ENCODE peak calls at places on chromosomes 1 and 21, in nine cellular contexts. O is uterus, P is HCT116, F is heart left ventricle, K is IMR-90, U is right lobe of liver, W is transverse colon, L is lower leg skin, Z is Peyer's patch. I is an unnamed sample.
A peak's percentile ranks its signal among the peaks of the same experiment; 100 is the strongest.

GRCh38 chr1:242523968-242524570 is 428 bp downstream of the PLD5 start:
- DNase-seq in L (no peak), Z (no peak), U (no peak), K (no peak), W (no peak), P (no peak), O (peak; percentile 19), F (peak; percentile 11), I (peak; percentile 25)

GRCh38 chr1:162028726-162029125 is 5.1 kb upstream of the OLFML2B start:
- DNase-seq in W (no peak), F (no peak), O (no peak), K (no peak), P (no peak), L (no peak), U (no peak), Z (no peak), I (peak; percentile 35)

GRCh38 chr1:220906561-220907334 is 27.5 kb downstream of the HLX start:
- DNase-seq in U (no peak), K (peak; percentile 21), O (no peak), L (no peak), Z (no peak), F (no peak), P (no peak), W (no peak), I (no peak)

GRCh38 chr1:208242829-208243521 is 1.2 kb downstream of the PLXNA2 start:
- DNase-seq in O (no peak), K (no peak), U (peak; percentile 55), W (peak; percentile 45), F (no peak), P (no peak), L (no peak), Z (peak; percentile 51), I (peak; percentile 32)

GRCh38 chr1:76826072-76826827 is 41.0 kb upstream of the ST6GALNAC5 start:
- DNase-seq in F (no peak), L (no peak), Z (no peak), O (no peak), K (peak; percentile 7), W (no peak), P (no peak), U (no peak), I (peak; percentile 28)

GRCh38 chr1:29674625-29675326 is 438.5 kb downstream of the PTPRU start:
- DNase-seq in U (no peak), W (no peak), P (no peak), O (no peak), K (no peak), F (no peak), L (no peak), Z (peak; percentile 22), I (no peak)

GRCh38 chr21:41621523-41621922 is 113.6 kb upstream of the TMPRSS2 start:
- DNase-seq in W (no peak), K (no peak), U (no peak), F (no peak), Z (no peak), L (no peak), P (no peak), O (no peak), I (no peak)

GRCh38 chr1:150477733-150478132 is 9.5 kb upstream of the TARS2 start:
- DNase-seq in K (peak; percentile 85), O (no peak), Z (peak; percentile 42), F (no peak), U (no peak), L (no peak), P (no peak), W (no peak), I (no peak)

GRCh38 chr1:220748091-220748934 is at the start of gene MTARC2:
- DNase-seq in L (peak; percentile 63), Z (peak; percentile 86), K (peak; percentile 49), W (peak; percentile 80), O (peak; percentile 61), P (peak; percentile 66), U (peak; percentile 89), F (peak; percentile 89), I (peak; percentile 91)

GRCh38 chr1:184296466-184297243 is 90.2 kb upstream of the C1orf21 start:
- DNase-seq in U (peak; percentile 79), O (peak; percentile 91), P (no peak), W (peak; percentile 73), K (peak; percentile 91), L (peak; percentile 87), Z (peak; percentile 81), F (peak; percentile 95), I (peak; percentile 96)

DNA sequence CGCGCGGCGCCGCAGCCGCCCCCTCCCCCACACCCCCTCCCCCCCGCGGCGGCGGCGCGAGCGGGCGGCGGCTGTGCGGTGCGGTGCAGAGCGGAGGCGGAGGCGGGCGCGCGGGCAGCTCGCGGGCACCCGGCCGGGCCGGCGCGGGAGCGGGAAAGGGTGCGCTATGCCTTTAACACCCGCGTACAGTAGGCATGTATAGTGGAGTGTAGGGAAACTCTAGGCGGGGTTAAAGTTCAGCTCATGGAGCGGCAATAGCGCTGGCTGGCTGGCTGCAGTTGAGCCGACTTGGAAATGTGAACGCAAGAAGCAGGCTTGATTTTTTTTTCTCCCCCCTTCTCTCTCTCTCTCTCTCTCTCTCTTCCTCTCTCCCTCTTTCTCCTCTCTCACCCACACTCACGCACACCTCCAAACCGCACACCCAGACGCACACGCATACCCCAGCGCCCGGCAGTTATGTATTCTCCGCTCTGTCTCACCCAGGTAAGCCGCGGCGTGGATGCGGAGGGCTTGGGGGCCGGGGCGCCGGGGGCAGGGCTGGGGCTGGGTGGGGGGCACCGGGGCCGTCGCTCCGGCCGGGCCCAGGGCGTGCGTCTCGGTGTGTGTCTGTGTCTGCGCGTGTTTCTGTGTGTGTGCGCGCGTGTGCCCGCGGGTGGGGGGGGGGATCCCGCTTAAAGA is at the start of gene NFIA:
- DNase-seq in Z (peak; percentile 84), U (peak; percentile 65), K (peak; percentile 50), W (peak; percentile 75), P (peak; percentile 49), L (peak; percentile 66), F (peak; percentile 69), O (peak; percentile 53), I (peak; percentile 69)
- TF ChIP-seq POLR2A in Z (no peak), U (peak; percentile 62), K (no peak), W (peak; percentile 68), P (no peak), L (no peak), F (no peak), O (no peak), I (no peak)

GRCh38 chr1:229554886-229555621 is 3.5 kb downstream of the ABCB10 start:
- DNase-seq in L (no peak), Z (no peak), U (no peak), W (no peak), O (no peak), K (no peak), F (no peak), P (no peak), I (peak; percentile 39)

GRCh38 chr1:229557913-229558414 is 543 bp downstream of the ABCB10 start:
- DNase-seq in L (no peak), Z (peak; percentile 68), W (peak; percentile 54), K (no peak), U (peak; percentile 70), P (no peak), O (no peak), F (peak; percentile 45), I (peak; percentile 58)

GRCh38 chr1:229557214-229557850 is 1.2 kb downstream of the ABCB10 start:
- DNase-seq in U (no peak), O (no peak), W (no peak), K (peak; percentile 34), P (no peak), L (no peak), Z (no peak), F (no peak), I (no peak)

GRCh38 chr1:229556551-229556950 is 2.0 kb downstream of the ABCB10 start:
- DNase-seq in O (no peak), U (no peak), W (no peak), Z (no peak), K (no peak), P (no peak), L (no peak), F (no peak), I (no peak)

DNA sequence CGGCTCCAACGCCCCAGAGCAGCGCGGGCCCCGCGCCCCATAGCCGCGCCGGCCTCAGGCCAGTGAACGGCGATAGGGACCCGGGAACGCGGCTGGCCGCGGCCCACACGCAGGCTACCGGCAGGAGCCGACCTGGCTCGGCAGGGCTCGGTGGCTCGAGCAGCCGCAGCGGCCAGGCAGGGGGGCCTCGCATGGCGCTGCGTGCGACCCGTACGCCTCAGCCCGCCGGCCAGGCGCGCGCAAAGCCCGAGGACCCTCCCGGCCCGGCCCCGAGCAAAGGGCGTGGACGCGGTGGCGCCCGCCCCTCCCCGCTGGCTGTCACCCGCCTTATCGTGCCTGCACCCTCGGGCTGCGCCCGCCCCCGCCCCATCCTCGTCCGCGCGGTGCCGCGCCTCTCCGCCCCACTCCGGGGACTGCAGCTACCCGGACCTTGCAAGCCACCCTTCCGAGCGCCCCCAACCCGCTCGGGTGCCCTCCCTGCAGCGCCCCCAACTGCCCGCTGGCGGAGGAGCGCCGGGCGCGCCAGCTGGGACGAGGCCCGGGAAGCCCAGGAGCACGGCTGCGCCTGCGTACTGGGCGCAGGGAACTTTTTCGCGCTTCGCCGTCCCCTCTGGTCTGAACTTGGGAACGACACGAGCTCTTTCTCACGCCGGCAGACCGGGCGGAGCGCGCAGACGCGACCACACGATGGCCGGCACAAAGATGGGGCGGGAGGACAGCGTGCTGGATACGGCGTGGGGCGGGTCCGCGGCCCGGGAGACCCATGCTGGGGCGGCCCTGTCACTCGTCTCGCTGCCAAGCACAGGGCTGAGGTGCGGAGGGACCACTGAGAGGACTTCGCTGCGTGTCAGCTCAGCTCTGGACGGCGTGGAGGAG is at the start of gene ABCB10:
- DNase-seq in O (peak; percentile 94), P (peak; percentile 95), K (peak; percentile 96), L (peak; percentile 92), Z (peak; percentile 98), W (peak; percentile 96), U (peak; percentile 96), F (peak; percentile 96), I (peak; percentile 97)
- TF ChIP-seq POLR2A in O (peak; percentile 70), P (peak; percentile 62), K (no peak), L (no peak), Z (peak; percentile 59), W (peak; percentile 56), U (peak; percentile 60), F (no peak), I (peak; percentile 54)

GRCh38 chr1:113353581-113353980 is 36.7 kb upstream of the MAGI3 start:
- DNase-seq in Z (no peak), O (no peak), U (no peak), W (no peak), P (no peak), F (no peak), K (no peak), L (no peak), I (no peak)
- TF ChIP-seq POLR2A in Z (no peak), O (no peak), U (no peak), W (no peak), P (no peak), F (no peak), K (no peak), L (no peak), I (no peak)

DNA sequence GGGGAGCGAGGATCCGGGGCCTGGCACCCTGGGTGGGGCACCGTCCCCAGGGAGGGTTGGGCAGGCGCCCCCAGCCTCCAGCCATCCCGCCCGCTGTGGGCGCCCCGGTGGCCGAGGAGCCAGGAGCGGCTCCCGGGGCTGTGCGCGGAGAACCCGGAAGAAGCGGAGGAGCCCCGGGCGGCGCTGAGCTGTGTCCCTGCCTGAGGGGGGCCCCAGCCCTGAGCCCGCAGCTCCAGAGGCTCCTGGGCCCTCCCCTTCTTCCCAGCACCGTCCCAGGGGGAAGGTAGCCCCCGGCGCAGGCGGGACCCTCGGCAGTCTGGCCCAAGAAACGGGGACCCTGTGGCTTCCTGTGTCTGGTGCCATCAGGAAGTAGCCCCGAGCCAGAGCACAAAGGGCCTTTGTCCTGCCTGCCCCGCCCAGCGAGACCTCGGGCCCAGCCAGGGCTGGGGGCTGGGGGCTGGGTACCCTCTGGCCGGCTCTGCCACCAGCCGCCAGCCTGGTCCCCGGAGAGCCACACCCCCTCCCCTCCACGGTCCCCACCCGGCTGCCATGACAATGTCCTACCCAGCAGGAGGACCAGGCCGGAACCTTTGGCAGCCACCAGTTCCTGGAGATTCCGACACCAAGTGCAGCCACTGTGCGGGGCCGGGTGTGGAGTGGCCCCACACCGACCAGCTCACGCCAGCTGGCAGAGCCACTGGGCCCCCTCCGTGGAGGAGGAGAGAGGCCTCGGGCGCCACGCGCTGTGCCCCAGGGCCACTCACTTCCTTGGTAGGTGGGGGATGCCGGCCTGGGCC is 15.6 kb upstream of the TTLL10 start:
- DNase-seq in O (peak; percentile 32), U (no peak), P (no peak), K (no peak), W (peak; percentile 86), Z (peak; percentile 79), F (peak; percentile 56), L (no peak), I (no peak)
- TF ChIP-seq POLR2A in O (no peak), U (no peak), P (no peak), K (peak; percentile 8), W (no peak), Z (no peak), F (no peak), L (no peak), I (no peak)